ENCODE peak calls at places on chromosome 5, in four cellular contexts. R is tibial nerve, U is SK-N-SH, W is ovary. C is an unnamed sample. For H3K27me3, the result is how much of the 10 kb centered on the place peaks cover.

GRCh38 chr5:127312131-127312530 is 21.5 kb downstream of the MEGF10 start:
- DNase-seq in R (no peak), U (no peak), W (no peak), C (peak)

GRCh38 chr5:66789434-66789833 is 193.2 kb downstream of the MAST4 start:
- DNase-seq in W (no peak), U (no peak), R (no peak), C (no peak)

GRCh38 chr5:66617223-66617861 is 21.1 kb downstream of the MAST4 start:
- DNase-seq in U (no peak), W (no peak), R (no peak), C (no peak)

GRCh38 chr5:43007246-43007910 is 32.7 kb downstream of the ANXA2R start:
- DNase-seq in W (peak), U (peak), R (peak), C (peak)

GRCh38 chr5:321233-321725 is at the start of gene AHRR:
- DNase-seq in U (peak), W (peak), R (no peak), C (peak)

GRCh38 chr5:159316519-159317383 is 13.5 kb downstream of the IL12B start:
- DNase-seq in R (no peak), W (peak), U (peak), C (peak)

GRCh38 chr5:9545959-9546851 is at the start of gene SEMA5A:
- DNase-seq in U (peak), R (peak), W (peak), C (peak)

GRCh38 chr5:158765407-158765806 is 334.3 kb downstream of the EBF1 start:
- DNase-seq in U (no peak), R (no peak), W (no peak), C (no peak)

GRCh38 chr5:95762681-95763041 is 31.5 kb downstream of the RHOBTB3 start:
- DNase-seq in R (no peak), W (no peak), U (no peak), C (no peak)

GRCh38 chr5:138936225-138936967 is 61.3 kb upstream of the LRRTM2 start:
- DNase-seq in R (no peak), U (no peak), W (no peak), C (no peak)

GRCh38 chr5:157801-158200 is 33.5 kb upstream of the LRRC14B start:
- DNase-seq in U (no peak), W (no peak), R (no peak), C (no peak)

GRCh38 chr5:103587185-103587748 is 24.7 kb upstream of the NUDT12 start:
- DNase-seq in R (no peak), U (peak), W (no peak), C (no peak)

GRCh38 chr5:54443264-54443663 is 12.2 kb upstream of the HSPB3 start:
- DNase-seq in W (no peak), U (peak), R (no peak), C (no peak)

DNA sequence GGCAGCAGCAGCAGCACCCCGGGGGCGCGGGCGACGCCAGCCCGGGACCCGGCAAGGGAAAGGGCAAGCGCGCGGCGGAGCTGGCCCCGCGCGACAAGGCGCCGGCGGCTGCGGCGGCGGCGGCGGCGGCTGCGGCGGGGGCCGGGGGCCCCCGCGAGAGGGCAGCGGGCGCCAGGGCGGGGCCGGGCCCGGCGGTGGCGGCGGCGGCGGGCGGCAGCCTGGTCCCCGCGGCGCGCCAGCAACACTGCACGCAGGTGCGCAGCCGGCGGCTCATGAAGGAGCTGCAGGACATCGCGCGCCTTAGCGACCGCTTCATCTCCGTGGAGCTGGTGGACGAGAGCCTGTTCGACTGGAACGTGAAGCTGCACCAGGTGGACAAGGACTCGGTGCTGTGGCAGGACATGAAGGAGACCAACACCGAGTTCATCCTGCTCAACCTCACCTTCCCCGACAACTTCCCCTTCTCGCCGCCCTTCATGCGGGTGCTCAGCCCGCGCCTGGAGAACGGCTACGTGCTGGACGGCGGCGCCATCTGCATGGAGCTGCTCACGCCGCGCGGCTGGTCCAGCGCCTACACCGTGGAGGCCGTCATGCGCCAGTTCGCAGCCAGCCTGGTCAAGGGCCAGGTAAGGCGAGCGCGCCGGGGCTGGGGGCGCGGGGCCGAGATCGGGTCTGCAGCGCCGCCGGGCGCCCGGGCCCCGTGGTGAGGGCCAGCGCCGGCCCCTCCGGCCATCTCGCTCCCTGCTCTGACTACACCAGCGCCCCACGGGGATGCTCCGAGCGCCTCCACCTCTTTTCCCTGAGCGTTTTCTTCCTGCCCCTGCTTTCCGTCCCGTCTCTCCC is at the start of gene UBE2QL1:
- DNase-seq in U (peak), W (peak), R (no peak), C (peak)
- H3K27me3 ChIP-seq in U (under half), W (under half), R (under half), C (under half)

GRCh38 chr5:88519066-88519465 is 250.4 kb upstream of the TMEM161B start:
- DNase-seq in U (no peak), R (no peak), W (no peak), C (no peak)

GRCh38 chr5:88524941-88525340 is 256.3 kb upstream of the TMEM161B start:
- DNase-seq in R (no peak), W (no peak), U (no peak), C (no peak)
- TF ChIP-seq EP300 in R (no peak), W (no peak), U (no peak), C (no peak)

DNA sequence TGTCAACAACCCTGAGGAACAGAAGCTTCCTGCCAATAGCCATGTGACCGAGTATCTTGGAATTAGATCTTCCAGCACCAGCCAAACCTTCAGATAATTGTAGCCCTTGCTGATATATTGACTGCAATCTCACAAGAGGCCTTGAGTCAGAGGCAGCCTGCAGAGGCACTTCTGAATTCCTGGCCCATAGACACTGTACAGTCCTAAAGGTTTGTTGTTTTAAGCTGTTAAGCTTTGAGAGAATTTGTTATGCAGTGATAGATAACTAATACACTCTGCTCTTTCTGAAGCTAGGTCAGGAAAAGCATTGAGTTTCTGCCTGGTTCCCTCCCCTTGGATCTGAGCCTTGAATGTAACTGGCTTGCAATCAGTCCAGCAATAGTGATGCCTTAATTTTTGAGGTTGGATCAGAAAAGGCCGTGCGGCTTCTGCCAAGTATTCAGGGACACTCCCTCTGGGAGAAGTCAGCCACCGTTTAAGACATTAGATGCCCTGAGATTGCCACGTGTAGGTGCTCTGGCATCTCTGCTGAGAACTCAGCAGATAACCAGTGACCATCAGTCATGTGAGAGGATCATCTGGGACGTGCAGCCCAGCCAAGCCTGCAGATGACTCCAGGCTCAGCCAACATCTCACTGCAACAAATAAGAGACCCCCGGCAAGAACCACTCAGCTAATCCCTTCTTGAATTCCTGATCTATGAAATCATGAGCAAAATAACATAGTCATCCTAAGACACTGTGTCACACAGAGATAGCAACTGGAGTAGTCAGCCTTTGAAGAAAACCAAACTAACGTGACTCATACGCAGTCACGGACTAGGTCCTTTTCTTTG is 126.8 kb upstream of the STC2 start:
- DNase-seq in W (peak), U (no peak), R (no peak), C (peak)
- H3K27me3 ChIP-seq in W (under half), U (under half), R (under half), C (under half)

DNA sequence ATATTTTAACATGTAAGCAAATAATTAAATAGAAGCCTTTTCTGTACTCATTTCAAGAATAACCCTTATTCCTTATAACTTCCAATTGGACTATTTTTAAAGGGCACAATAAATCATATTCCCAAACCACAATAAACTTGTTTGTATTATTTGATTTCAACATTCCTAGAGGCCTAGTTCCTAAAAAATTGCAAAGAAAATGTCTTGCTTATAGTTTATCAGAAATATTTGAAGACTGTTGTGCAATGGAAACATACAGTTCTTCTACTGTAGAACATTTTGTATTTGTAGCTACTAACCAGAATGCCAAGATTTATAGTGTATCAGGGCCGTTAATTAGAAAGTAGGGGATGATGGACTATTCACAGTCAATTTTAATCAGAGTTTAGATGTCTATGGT is 1037.0 kb upstream of the CDH18 start:
- DNase-seq in U (no peak), W (no peak), R (no peak), C (no peak)
- TF ChIP-seq EP300 in U (no peak), W (no peak), R (no peak), C (no peak)

DNA sequence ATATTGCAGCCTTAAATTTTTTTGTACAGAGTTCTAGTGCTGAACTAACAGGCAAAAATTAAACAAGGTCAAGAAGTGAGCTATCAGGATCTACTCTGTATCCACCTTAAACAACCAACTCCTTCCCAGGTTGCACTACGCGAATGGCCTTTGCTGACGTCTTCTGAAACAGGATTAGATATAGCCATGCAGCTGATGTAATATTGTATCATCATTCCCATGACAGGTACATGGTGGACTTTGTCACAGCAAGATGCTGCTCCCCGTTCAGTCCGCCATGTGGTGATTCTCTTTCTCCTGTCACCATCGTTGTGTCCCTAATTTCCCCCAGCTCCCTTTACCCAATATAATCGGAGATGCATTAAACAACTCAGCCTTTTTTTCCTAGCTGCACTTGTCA is 328.9 kb downstream of the DEPDC1B start:
- DNase-seq in U (no peak), W (no peak), R (no peak), C (no peak)
- H3K27me3 ChIP-seq in U (under half), W (under half), R (under half), C (under half)

GRCh38 chr5:151142933-151143332 is 14.6 kb downstream of the ANXA6 start:
- DNase-seq in W (no peak), U (no peak), R (no peak), C (no peak)
- TF ChIP-seq EP300 in W (no peak), U (no peak), R (no peak), C (no peak)

GRCh38 chr5:174157048-174157447 is 111.5 kb downstream of the NSG2 start:
- DNase-seq in U (no peak), W (no peak), R (no peak), C (no peak)

GRCh38 chr5:174165406-174165805 is 119.9 kb downstream of the NSG2 start:
- DNase-seq in W (no peak), U (no peak), R (no peak), C (no peak)

GRCh38 chr5:174154559-174154958 is 109.1 kb downstream of the NSG2 start:
- DNase-seq in W (no peak), R (no peak), U (no peak), C (no peak)

DNA sequence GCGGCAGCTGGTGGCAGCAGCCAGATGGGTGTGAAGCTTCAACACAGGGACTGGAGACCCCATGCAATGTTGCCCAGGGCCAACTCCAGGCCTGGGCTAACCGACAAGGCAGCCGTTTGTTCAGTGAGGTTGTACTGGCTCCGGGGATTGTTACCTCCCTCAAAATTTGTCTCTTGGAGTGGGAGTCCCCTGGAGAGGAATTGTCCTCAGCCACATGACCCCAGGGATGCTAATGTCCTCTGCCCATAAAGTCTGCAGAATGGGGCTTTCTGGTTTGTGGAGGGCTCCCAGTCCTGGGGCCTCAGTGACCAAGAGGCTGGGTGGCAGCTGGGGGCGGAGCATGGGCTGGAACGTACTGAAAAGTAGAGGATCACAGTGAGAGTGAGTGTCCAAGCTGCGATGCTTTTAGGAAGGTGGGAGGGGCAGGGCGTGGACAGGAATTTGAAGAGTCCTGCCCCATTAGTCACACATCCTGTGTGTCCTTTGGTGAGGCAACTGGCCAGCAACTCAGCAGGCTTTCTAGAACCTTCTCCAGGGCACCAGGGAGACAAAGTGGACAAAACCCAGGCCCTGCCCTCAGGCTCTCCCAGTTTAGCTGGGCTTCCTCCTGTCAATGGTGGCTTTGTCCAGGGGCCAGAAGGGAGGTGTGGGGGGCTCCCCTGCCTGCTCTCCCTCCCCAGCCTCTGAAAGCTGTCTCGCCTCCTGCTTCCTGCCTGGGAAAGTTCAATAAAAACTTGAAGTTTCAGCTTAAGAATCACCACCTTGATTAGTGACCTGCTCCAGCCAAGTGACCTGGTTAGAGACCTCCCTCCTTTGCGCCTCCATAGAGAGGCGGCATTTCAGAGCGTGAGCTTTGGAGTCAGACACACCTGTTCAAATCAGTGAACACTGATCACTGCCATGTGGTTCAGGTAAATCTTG is 114.1 kb downstream of the NSG2 start:
- DNase-seq in W (no peak), R (no peak), U (no peak), C (no peak)
- H3K27me3 ChIP-seq in W (under half), R (under half), U (under half), C (under half)